ENCODE peak calls at places on chromosomes 6 and 20, in four cellular contexts. One of them, this sample, is unnamed.

GRCh38 chr6:135115411-135116293 is 61.0 kb upstream of the HBS1L start:
- DNase-seq in SK-N-SH: no peak
- DNase-seq in WTC11: no peak
- DNase-seq in K562: no peak
- DNase-seq in this sample: no peak

GRCh38 chr6:165834613-165835259 is 171.7 kb upstream of the PDE10A start:
- DNase-seq in SK-N-SH: no peak
- DNase-seq in WTC11: no peak
- DNase-seq in K562: no peak
- DNase-seq in this sample: no peak

GRCh38 chr6:235763-236360 is 56.4 kb upstream of the DUSP22 start:
- DNase-seq in SK-N-SH: no peak
- DNase-seq in WTC11: no peak
- DNase-seq in K562: no peak
- DNase-seq in this sample: peak; percentile 34

GRCh38 chr6:118611334-118611733 is 40.1 kb downstream of the CEP85L start:
- DNase-seq in SK-N-SH: no peak
- DNase-seq in WTC11: no peak
- DNase-seq in K562: no peak
- DNase-seq in this sample: no peak

GRCh38 chr20:34956751-34957472 is 1.2 kb downstream of the MYH7B start:
- DNase-seq in SK-N-SH: no peak
- DNase-seq in WTC11: no peak
- DNase-seq in K562: no peak
- DNase-seq in this sample: no peak

GRCh38 chr20:51800769-51801219 is 1.5 kb downstream of the SALL4 start:
- DNase-seq in SK-N-SH: peak; percentile 69
- DNase-seq in WTC11: peak; percentile 22
- DNase-seq in K562: no peak
- DNase-seq in this sample: no peak

GRCh38 chr20:50481741-50482140 is 28.4 kb upstream of the PTPN1 start:
- DNase-seq in SK-N-SH: no peak
- DNase-seq in WTC11: no peak
- DNase-seq in K562: no peak
- DNase-seq in this sample: no peak

GRCh38 chr6:9197726-9198125 is 762.4 kb upstream of the SLC35B3 start:
- DNase-seq in SK-N-SH: no peak
- DNase-seq in WTC11: no peak
- DNase-seq in K562: no peak
- DNase-seq in this sample: no peak

GRCh38 chr20:45564760-45565276 is 14.3 kb downstream of the WFDC8 start:
- DNase-seq in SK-N-SH: no peak
- DNase-seq in WTC11: no peak
- DNase-seq in K562: no peak
- DNase-seq in this sample: no peak

GRCh38 chr6:47478233-47479155 is 905 bp downstream of the CD2AP start:
- DNase-seq in SK-N-SH: no peak
- DNase-seq in WTC11: no peak
- DNase-seq in K562: peak; percentile 78
- DNase-seq in this sample: peak; percentile 43

GRCh38 chr6:35687658-35688604 is 784 bp downstream of the FKBP5 start:
- DNase-seq in SK-N-SH: peak; percentile 77
- DNase-seq in WTC11: peak; percentile 74
- DNase-seq in K562: peak; percentile 58
- DNase-seq in this sample: no peak

GRCh38 chr20:44362466-44362940 is 7.0 kb downstream of the HNF4A start:
- DNase-seq in SK-N-SH: no peak
- DNase-seq in WTC11: no peak
- DNase-seq in K562: no peak
- DNase-seq in this sample: no peak

GRCh38 chr20:25389858-25390537 is 637 bp downstream of the ABHD12 start:
- DNase-seq in SK-N-SH: peak; percentile 82
- DNase-seq in WTC11: peak; percentile 51
- DNase-seq in K562: peak; percentile 55
- DNase-seq in this sample: no peak

GRCh38 chr6:88013554-88013953 is 34.1 kb upstream of the SPACA1 start:
- DNase-seq in SK-N-SH: no peak
- DNase-seq in WTC11: no peak
- DNase-seq in K562: no peak
- DNase-seq in this sample: no peak

GRCh38 chr6:111925296-111925695 is 52.0 kb upstream of the FYN start:
- DNase-seq in SK-N-SH: no peak
- DNase-seq in WTC11: no peak
- DNase-seq in K562: no peak
- DNase-seq in this sample: no peak

GRCh38 chr6:39453956-39454524 is 131.5 kb upstream of the KCNK16 start:
- DNase-seq in SK-N-SH: no peak
- DNase-seq in WTC11: no peak
- DNase-seq in K562: no peak
- DNase-seq in this sample: no peak

GRCh38 chr20:6838181-6838826 is 70.8 kb downstream of the BMP2 start:
- DNase-seq in SK-N-SH: no peak
- DNase-seq in WTC11: no peak
- DNase-seq in K562: no peak
- DNase-seq in this sample: no peak

GRCh38 chr6:132797975-132798819 is at the start of gene SLC18B1:
- DNase-seq in SK-N-SH: peak; percentile 35
- DNase-seq in WTC11: peak; percentile 75
- DNase-seq in K562: peak; percentile 83
- DNase-seq in this sample: peak; percentile 36

GRCh38 chr20:47758517-47759450 is 26.5 kb downstream of the SULF2 start:
- DNase-seq in SK-N-SH: no peak
- DNase-seq in WTC11: no peak
- DNase-seq in K562: no peak
- DNase-seq in this sample: peak; percentile 43

GRCh38 chr6:19851273-19852089 is 14.3 kb downstream of the ID4 start:
- DNase-seq in SK-N-SH: peak; percentile 80
- DNase-seq in WTC11: peak; percentile 38
- DNase-seq in K562: peak; percentile 67
- DNase-seq in this sample: peak; percentile 87

GRCh38 chr20:61736001-61736635 is 329.6 kb downstream of the TAF4 start:
- DNase-seq in SK-N-SH: no peak
- DNase-seq in WTC11: no peak
- DNase-seq in K562: no peak
- DNase-seq in this sample: no peak

GRCh38 chr6:14943116-14943515 is 302.8 kb upstream of the JARID2 start:
- DNase-seq in SK-N-SH: no peak
- DNase-seq in WTC11: no peak
- DNase-seq in K562: no peak
- DNase-seq in this sample: no peak

GRCh38 chr6:37838209-37838921 is 18.8 kb downstream of the ZFAND3 start:
- DNase-seq in SK-N-SH: no peak
- DNase-seq in WTC11: no peak
- DNase-seq in K562: no peak
- DNase-seq in this sample: no peak

DNA sequence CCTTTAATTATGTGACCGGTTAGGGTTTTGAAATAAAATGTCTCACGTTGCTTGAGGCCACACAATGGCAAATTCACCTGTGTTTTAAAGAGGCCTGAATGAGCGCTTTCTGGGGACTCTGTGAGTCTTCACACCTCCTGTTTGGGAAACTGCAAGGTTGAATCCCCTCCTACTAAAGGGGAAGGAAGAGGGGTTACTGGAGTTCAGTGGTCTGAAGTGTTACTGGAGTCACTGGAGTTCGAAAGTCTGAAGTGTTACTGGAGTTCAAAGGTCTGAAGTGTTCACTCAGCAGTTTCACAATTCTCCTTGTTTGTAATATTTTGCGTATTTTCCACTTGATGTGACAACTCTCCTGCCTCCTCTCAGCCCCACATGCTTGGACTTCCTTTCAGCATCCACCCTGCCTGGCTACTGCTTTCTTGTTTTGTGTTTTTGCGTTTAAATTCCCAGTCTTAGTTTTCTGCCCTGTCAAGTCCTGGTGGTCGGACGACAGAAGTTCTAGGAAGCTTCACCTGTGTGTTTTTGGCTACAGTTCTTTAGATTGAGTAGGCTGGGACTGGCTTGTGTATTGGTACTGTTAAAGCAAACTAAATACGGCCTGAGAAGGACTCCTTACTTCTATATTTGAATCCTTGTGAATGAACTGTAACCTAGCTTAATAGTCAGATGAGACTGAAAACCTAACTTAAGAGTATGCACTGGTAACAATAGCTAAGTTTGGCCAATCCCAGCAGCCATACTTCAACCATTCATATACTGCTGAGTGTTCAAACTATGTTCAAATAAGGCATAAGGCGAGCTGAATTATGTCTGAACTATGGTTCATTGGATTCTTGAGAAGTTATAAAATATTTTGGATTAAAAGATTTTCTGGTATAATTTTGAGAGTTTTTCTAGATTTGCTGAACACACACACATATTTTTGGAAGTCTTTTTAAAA is 2.0 kb downstream of the SMPDL3A start:
- DNase-seq in SK-N-SH: no peak
- DNase-seq in WTC11: no peak
- DNase-seq in K562: no peak
- DNase-seq in this sample: peak; percentile 86
- TF ChIP-seq FOXJ3 in SK-N-SH: no peak
- TF ChIP-seq FOXJ3 in WTC11: no peak
- TF ChIP-seq FOXJ3 in K562: no peak
- TF ChIP-seq FOXJ3 in this sample: peak; percentile 72

DNA sequence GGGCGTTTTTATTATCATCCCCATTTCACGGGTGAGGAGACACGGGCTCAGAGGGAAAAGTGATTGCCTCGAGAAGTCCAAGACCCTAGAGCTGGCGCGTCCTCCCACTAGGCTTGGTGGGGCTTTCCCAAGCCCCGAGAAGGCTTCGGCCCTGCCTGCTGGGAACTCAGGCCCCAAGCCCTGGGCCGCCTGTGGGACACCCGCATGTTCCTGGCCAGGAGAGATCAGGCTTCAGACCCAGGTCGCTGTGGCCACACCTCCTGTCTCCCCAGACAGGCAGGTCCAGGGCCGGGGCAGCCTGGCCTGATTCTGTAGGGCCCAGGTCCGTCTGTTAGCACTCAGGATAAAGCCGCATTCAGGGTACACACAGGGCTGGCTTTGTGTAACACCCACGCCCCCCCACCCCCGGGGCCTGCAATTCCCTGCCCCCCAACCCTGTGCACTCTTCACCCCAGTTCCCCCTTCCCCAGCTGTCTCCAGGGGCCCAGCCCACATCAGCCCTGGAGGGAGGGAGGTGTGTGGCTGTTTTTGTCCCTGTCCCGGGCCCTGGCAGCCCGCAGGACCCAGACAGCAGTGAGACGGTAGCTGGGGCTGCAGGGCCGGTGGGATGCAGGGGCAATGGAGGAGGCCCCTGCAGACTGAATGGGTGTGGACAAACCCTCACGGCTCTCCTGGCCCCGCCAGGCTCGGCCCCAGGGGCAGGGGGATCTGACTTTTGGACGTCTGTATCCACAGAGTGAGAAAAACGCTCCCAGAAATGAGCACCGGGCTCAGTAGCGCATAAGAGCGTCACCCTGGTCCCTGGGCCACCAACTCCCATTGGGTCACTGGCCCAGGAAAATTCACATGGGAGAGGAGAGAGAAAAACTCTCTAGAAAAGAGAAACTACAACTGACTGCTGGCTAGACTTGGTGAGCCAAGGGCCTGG is 42.4 kb upstream of the ZBP1 start:
- DNase-seq in SK-N-SH: peak; percentile 33
- DNase-seq in WTC11: peak; percentile 41
- DNase-seq in K562: no peak
- DNase-seq in this sample: no peak
- TF ChIP-seq FOXJ3 in SK-N-SH: no peak
- TF ChIP-seq FOXJ3 in WTC11: no peak
- TF ChIP-seq FOXJ3 in K562: no peak
- TF ChIP-seq FOXJ3 in this sample: no peak

DNA sequence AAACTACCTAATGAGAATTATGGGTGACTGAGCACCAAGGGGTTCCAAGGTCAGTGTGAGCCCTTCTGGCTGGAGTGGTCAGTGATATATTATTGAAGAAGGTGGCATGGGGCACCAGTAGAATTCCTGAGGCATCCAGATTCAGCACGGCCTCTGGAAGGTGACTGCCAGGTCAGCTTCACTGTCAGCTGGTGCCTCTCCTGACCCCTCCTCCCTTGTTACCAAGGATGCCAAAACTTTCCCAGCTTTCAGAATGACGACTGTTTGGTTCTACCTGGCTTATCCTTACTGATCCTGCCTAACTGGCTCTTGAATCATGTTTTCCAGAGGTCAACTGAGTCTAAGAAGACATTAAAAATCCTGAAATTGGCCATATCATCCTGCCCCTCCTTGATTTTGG is 189.2 kb upstream of the AGPAT4 start:
- DNase-seq in SK-N-SH: no peak
- DNase-seq in WTC11: no peak
- DNase-seq in K562: no peak
- DNase-seq in this sample: no peak
- TF ChIP-seq FOXJ3 in SK-N-SH: no peak
- TF ChIP-seq FOXJ3 in WTC11: no peak
- TF ChIP-seq FOXJ3 in K562: no peak
- TF ChIP-seq FOXJ3 in this sample: no peak

DNA sequence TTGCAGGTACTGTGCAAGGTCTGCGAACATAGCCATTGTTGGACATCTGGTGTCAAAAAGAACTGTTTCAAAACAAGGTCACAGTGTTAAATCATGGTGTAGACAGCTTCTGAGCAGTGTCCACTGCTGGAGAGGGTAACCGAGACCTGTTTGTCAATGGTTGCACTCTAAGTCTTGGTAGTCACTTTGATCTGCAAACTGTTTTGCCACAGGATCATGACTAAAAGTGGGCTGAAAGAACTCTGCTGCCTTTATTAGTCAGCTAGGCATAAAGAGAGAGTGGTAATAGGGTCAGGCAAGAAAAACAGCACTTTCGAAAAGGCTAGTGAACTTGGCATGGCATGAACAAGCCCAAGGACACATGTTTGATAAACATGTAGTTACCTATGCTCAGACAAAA is 552.3 kb upstream of the CITED2 start:
- DNase-seq in SK-N-SH: no peak
- DNase-seq in WTC11: no peak
- DNase-seq in K562: no peak
- DNase-seq in this sample: no peak
- TF ChIP-seq FOXJ3 in SK-N-SH: no peak
- TF ChIP-seq FOXJ3 in WTC11: no peak
- TF ChIP-seq FOXJ3 in K562: no peak
- TF ChIP-seq FOXJ3 in this sample: no peak